ENCODE peak calls at places on chromosomes 5 and 9, in four cellular contexts. L is HepG2, B is GM12878, G is K562. W is an unnamed sample.

GRCh38 chr9:83449166-83449565 is 89.0 kb downstream of the FRMD3 start:
- DNase-seq in L (no peak), B (no peak), G (no peak), W (no peak)

GRCh38 chr5:154118832-154119442 is 71.6 kb upstream of the GALNT10 start:
- DNase-seq in L (no peak), B (no peak), G (no peak), W (no peak)

GRCh38 chr5:122300374-122300773 is 11.7 kb upstream of the SNCAIP start:
- DNase-seq in L (no peak), B (no peak), G (no peak), W (no peak)

GRCh38 chr5:94113087-94113486 is 371.7 kb upstream of the POU5F2 start:
- DNase-seq in L (peak; percentile 39), B (no peak), G (no peak), W (no peak)

GRCh38 chr5:75265731-75266130 is 29.1 kb upstream of the ANKRD31 start:
- DNase-seq in L (peak; percentile 40), B (no peak), G (peak; percentile 24), W (peak; percentile 20)

GRCh38 chr5:76326559-76327351 is 76.3 kb upstream of the IQGAP2 start:
- DNase-seq in L (no peak), B (no peak), G (no peak), W (no peak)

GRCh38 chr5:32833621-32834102 is 122.5 kb downstream of the NPR3 start:
- DNase-seq in L (no peak), B (no peak), G (no peak), W (no peak)

GRCh38 chr9:133528887-133529262 is 4.1 kb upstream of the MYMK start:
- DNase-seq in L (no peak), B (no peak), G (no peak), W (no peak)

GRCh38 chr5:82104872-82105271 is 133.0 kb downstream of the ATG10 start:
- DNase-seq in L (no peak), B (no peak), G (no peak), W (no peak)

GRCh38 chr9:125763373-125763772 is 16.2 kb downstream of the PBX3 start:
- DNase-seq in L (peak; percentile 20), B (no peak), G (peak; percentile 8), W (peak; percentile 66)

GRCh38 chr5:81425569-81425968 is 31.6 kb upstream of the ACOT12 start:
- DNase-seq in L (peak; percentile 32), B (no peak), G (peak; percentile 20), W (no peak)

GRCh38 chr5:174172104-174172965 is 126.8 kb downstream of the NSG2 start:
- DNase-seq in L (no peak), B (no peak), G (no peak), W (no peak)

GRCh38 chr9:135590486-135591079 is 29.0 kb downstream of the PAEP start:
- DNase-seq in L (no peak), B (no peak), G (no peak), W (no peak)

GRCh38 chr5:91301459-91301858 is 81.7 kb downstream of the ARRDC3 start:
- DNase-seq in L (no peak), B (no peak), G (no peak), W (no peak)

GRCh38 chr5:168578506-168579205 is 512 bp downstream of the PANK3 start:
- DNase-seq in L (peak; percentile 51), B (no peak), G (peak; percentile 72), W (peak; percentile 73)

GRCh38 chr9:94867281-94867841 is 140.9 kb downstream of the AOPEP start:
- DNase-seq in L (peak; percentile 89), B (no peak), G (peak; percentile 66), W (peak; percentile 32)

GRCh38 chr5:150580917-150581316 is 59.5 kb upstream of the SYNPO start:
- DNase-seq in L (no peak), B (no peak), G (no peak), W (no peak)

GRCh38 chr5:145680744-145681143 is 154.4 kb downstream of the PRELID2 start:
- DNase-seq in L (no peak), B (no peak), G (no peak), W (no peak)

GRCh38 chr5:151683936-151684586 is 2.7 kb downstream of the SPARC start:
- DNase-seq in L (no peak), B (no peak), G (no peak), W (no peak)

GRCh38 chr9:38000735-38001134 is 68.3 kb downstream of the SHB start:
- DNase-seq in L (no peak), B (peak; percentile 51), G (no peak), W (no peak)

GRCh38 chr9:91896513-91897121 is 53.4 kb downstream of the ROR2 start:
- DNase-seq in L (no peak), B (no peak), G (peak; percentile 49), W (peak; percentile 41)

GRCh38 chr9:77449177-77450092 is 198.7 kb downstream of the GNA14 start:
- DNase-seq in L (no peak), B (no peak), G (no peak), W (no peak)

GRCh38 chr9:99966720-99967119 is 60.3 kb downstream of the STX17 start:
- DNase-seq in L (peak; percentile 69), B (no peak), G (no peak), W (peak; percentile 15)

GRCh38 chr5:103808464-103809106 is 246.0 kb upstream of the NUDT12 start:
- DNase-seq in L (peak; percentile 34), B (no peak), G (peak; percentile 36), W (peak; percentile 62)

GRCh38 chr5:122559676-122560075 is 215.2 kb upstream of the SNX2 start:
- DNase-seq in L (no peak), B (no peak), G (no peak), W (no peak)

GRCh38 chr5:139660916-139661814 is 13.0 kb downstream of the CXXC5 start:
- DNase-seq in L (no peak), B (no peak), G (peak; percentile 90), W (no peak)

GRCh38 chr5:172446336-172447051 is 7.8 kb downstream of the SH3PXD2B start:
- DNase-seq in L (no peak), B (no peak), G (no peak), W (no peak)

GRCh38 chr9:136945333-136946227 is 537 bp downstream of the C8G start:
- DNase-seq in L (peak; percentile 31), B (no peak), G (no peak), W (no peak)

GRCh38 chr5:6461793-6462650 is 13.4 kb downstream of the UBE2QL1 start:
- DNase-seq in L (no peak), B (no peak), G (no peak), W (no peak)

GRCh38 chr5:154202379-154203260 is 12.1 kb downstream of the GALNT10 start:
- DNase-seq in L (no peak), B (no peak), G (peak; percentile 84), W (no peak)

GRCh38 chr5:112419050-112419595 is at the start of gene EPB41L4A:
- DNase-seq in L (no peak), B (no peak), G (no peak), W (peak; percentile 42)

GRCh38 chr5:156396063-156396829 is 69.3 kb downstream of the SGCD start:
- DNase-seq in L (no peak), B (no peak), G (no peak), W (no peak)

GRCh38 chr5:69295088-69295754 is 37.4 kb downstream of the CCDC125 start:
- DNase-seq in L (no peak), B (no peak), G (no peak), W (no peak)
- TF ChIP-seq TARDBP in L (no peak), B (no peak), G (no peak), W (no peak)

GRCh38 chr9:32552172-32552872 is at the start of the genes SMIM27 and TOPORS:
- DNase-seq in L (peak; percentile 85), B (peak; percentile 48), G (peak; percentile 82), W (peak; percentile 76)

GRCh38 chr9:32550609-32551490 is 1.3 kb upstream of the SMIM27 start:
- DNase-seq in L (peak; percentile 93), B (peak; percentile 64), G (peak; percentile 93), W (peak; percentile 94)

GRCh38 chr9:32554107-32554506 is 1.7 kb upstream of the TOPORS start:
- DNase-seq in L (no peak), B (no peak), G (peak; percentile 75), W (no peak)

GRCh38 chr9:32550046-32550608 is 2.0 kb upstream of the SMIM27 start:
- DNase-seq in L (no peak), B (no peak), G (no peak), W (peak; percentile 12)

GRCh38 chr9:32551491-32552049 is 557 bp upstream of the SMIM27 start:
- DNase-seq in L (peak; percentile 14), B (peak; percentile 12), G (peak; percentile 15), W (peak; percentile 6)
- TF ChIP-seq FOXK2 in L (no peak), B (no peak), G (no peak), W (no peak)

GRCh38 chr5:135323227-135323626 is 75.8 kb downstream of the MACROH2A1 start:
- DNase-seq in L (no peak), B (no peak), G (no peak), W (no peak)
- TF ChIP-seq FOXM1 in L (no peak), B (no peak), G (no peak), W (no peak)

GRCh38 chr9:33466565-33467495 is 6.9 kb downstream of the NOL6 start:
- DNase-seq in L (peak; percentile 19), B (no peak), G (peak; percentile 64), W (peak; percentile 82)
- TF ChIP-seq TARDBP in L (no peak), B (no peak), G (no peak), W (no peak)

GRCh38 chr5:34486160-34486765 is 169.9 kb upstream of the RAI14 start:
- DNase-seq in L (peak; percentile 83), B (no peak), G (peak; percentile 79), W (peak; percentile 76)
- TF ChIP-seq FOXK2 in L (no peak), B (no peak), G (no peak), W (no peak)